ENCODE peak calls at places on chromosomes 11 and 22, in nine cellular contexts. S, L, N, W, E, V, M, P and T are unnamed samples.

GRCh38 chr11:78646564-78647185 is 72.0 kb upstream of the NARS2 start:
- DNase-seq in S (peak; percentile 62), L (peak; percentile 57), N (peak; percentile 13), W (peak; percentile 49), E (peak; percentile 26), V (peak; percentile 63), M (no peak), P (peak; percentile 86), T (no peak)

GRCh38 chr11:575324-575995 is 810 bp upstream of the PHRF1 start:
- DNase-seq in S (peak; percentile 81), L (no peak), N (no peak), W (no peak), E (no peak), V (no peak), M (no peak), P (no peak), T (no peak)

GRCh38 chr11:43315966-43316365 is 4.2 kb downstream of the API5 start:
- DNase-seq in S (no peak), L (no peak), N (no peak), W (no peak), E (no peak), V (no peak), M (no peak), P (no peak), T (no peak)

GRCh38 chr11:109062445-109062844 is 359.5 kb upstream of the C11orf87 start:
- DNase-seq in S (no peak), L (no peak), N (peak; percentile 24), W (peak; percentile 56), E (no peak), V (no peak), M (no peak), P (no peak), T (no peak)

GRCh38 chr11:78773077-78773476 is 198.4 kb upstream of the NARS2 start:
- DNase-seq in S (no peak), L (no peak), N (no peak), W (peak; percentile 46), E (no peak), V (no peak), M (no peak), P (no peak), T (no peak)

GRCh38 chr22:40361100-40361499 is 9.3 kb upstream of the SGSM3 start:
- DNase-seq in S (no peak), L (peak; percentile 16), N (no peak), W (no peak), E (no peak), V (no peak), M (no peak), P (no peak), T (no peak)

GRCh38 chr11:116855413-116855812 is 18.0 kb upstream of the APOA1 start:
- DNase-seq in S (no peak), L (no peak), N (no peak), W (no peak), E (no peak), V (no peak), M (no peak), P (no peak), T (no peak)

GRCh38 chr22:43446881-43447280 is 35.1 kb downstream of the MPPED1 start:
- DNase-seq in S (no peak), L (peak; percentile 49), N (no peak), W (no peak), E (no peak), V (no peak), M (no peak), P (no peak), T (no peak)

GRCh38 chr22:29031236-29031982 is 30.2 kb downstream of the C22orf31 start:
- DNase-seq in S (peak; percentile 79), L (peak; percentile 56), N (peak; percentile 96), W (peak; percentile 95), E (peak; percentile 27), V (no peak), M (peak; percentile 89), P (peak; percentile 90), T (no peak)

GRCh38 chr11:113796663-113797259 is 17.2 kb downstream of the CLDN25 start:
- DNase-seq in S (peak; percentile 60), L (peak; percentile 52), N (peak; percentile 48), W (peak; percentile 42), E (no peak), V (peak; percentile 62), M (peak; percentile 35), P (peak; percentile 75), T (no peak)

GRCh38 chr11:9568854-9569587 is 4.4 kb upstream of the WEE1 start:
- DNase-seq in S (peak; percentile 44), L (no peak), N (peak; percentile 98), W (peak; percentile 95), E (peak; percentile 26), V (no peak), M (peak; percentile 87), P (peak; percentile 90), T (peak; percentile 91)

GRCh38 chr11:93216511-93217121 is 18.8 kb upstream of the SLC36A4 start:
- DNase-seq in S (no peak), L (no peak), N (no peak), W (no peak), E (no peak), V (no peak), M (no peak), P (no peak), T (no peak)

GRCh38 chr11:1194231-1194976 is 28.5 kb upstream of the MUC5B start:
- DNase-seq in S (no peak), L (no peak), N (no peak), W (no peak), E (no peak), V (no peak), M (no peak), P (no peak), T (no peak)

GRCh38 chr11:45110562-45110961 is 35.9 kb upstream of the PRDM11 start:
- DNase-seq in S (peak; percentile 72), L (peak; percentile 58), N (peak; percentile 68), W (peak; percentile 77), E (no peak), V (peak; percentile 71), M (no peak), P (peak; percentile 85), T (peak; percentile 43)

GRCh38 chr11:60193687-60194433 is 11.0 kb upstream of the MS4A6A start:
- DNase-seq in S (peak; percentile 75), L (peak; percentile 31), N (peak; percentile 44), W (peak; percentile 11), E (peak; percentile 21), V (peak; percentile 54), M (no peak), P (peak; percentile 66), T (no peak)

GRCh38 chr11:72544589-72544988 is 110.3 kb upstream of the CLPB start:
- DNase-seq in S (no peak), L (no peak), N (no peak), W (no peak), E (no peak), V (no peak), M (no peak), P (no peak), T (no peak)

GRCh38 chr11:124195419-124195734 is 12.2 kb downstream of the OR10D3 start:
- DNase-seq in S (no peak), L (no peak), N (no peak), W (no peak), E (no peak), V (no peak), M (no peak), P (no peak), T (no peak)
- TF ChIP-seq CTCF in S (no peak), L (no peak), N (no peak), W (no peak), E (no peak), V (no peak), M (no peak), P (no peak), T (no peak)

GRCh38 chr11:111852103-111852502 is 19.3 kb downstream of the ALG9 start:
- DNase-seq in S (no peak), L (no peak), N (no peak), W (no peak), E (no peak), V (no peak), M (no peak), P (no peak), T (no peak)
- TF ChIP-seq CTCF in S (no peak), L (no peak), N (no peak), W (no peak), E (no peak), V (no peak), M (no peak), P (no peak), T (no peak)

DNA sequence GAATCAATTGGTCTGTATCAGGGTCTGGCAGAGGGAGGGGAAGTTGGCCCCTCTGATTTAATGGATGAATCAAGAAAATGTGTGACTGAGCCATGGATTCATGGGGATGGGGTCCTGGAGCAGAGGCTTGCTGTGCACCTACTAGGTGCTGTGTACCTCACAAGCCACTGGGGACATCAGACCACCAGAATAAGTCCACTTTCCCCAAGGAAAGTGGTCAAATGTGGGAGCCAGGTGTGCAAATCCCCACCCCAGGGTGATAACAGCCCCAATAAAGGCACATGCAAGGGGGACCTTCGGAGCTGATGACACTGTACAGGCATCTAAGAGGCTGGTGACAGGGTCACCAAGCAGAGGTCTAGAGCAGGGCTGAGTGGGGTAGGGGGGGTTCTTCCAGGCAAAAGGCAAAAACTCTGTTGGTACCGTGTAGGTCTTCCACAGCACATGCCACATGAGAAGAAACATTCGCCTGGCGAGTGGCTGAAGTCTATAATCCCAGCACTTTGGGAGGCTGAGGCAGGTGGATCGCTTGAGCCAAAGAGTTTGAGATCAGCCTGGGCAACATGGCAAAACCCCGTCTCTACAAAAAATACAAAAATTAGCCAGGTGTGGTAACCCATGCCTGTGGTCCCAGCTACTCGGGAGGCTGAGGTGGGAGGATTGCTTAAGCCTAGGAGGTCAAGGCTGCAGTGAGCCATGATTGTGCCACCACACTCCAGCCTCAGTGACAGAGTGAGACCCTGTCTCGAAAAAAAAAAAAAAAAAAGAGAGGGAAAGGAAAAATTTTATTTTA is 28.8 kb downstream of the TXN2 start:
- DNase-seq in S (no peak), L (no peak), N (no peak), W (no peak), E (no peak), V (no peak), M (no peak), P (peak; percentile 2), T (no peak)
- TF ChIP-seq CTCF in S (no peak), L (no peak), N (no peak), W (no peak), E (no peak), V (no peak), M (no peak), P (no peak), T (no peak)

GRCh38 chr22:26479792-26480610 is 3.6 kb downstream of the HPS4 start:
- DNase-seq in S (peak; percentile 35), L (no peak), N (no peak), W (no peak), E (no peak), V (no peak), M (no peak), P (no peak), T (no peak)

GRCh38 chr22:26481112-26481693 is 2.4 kb downstream of the HPS4 start:
- DNase-seq in S (no peak), L (no peak), N (no peak), W (no peak), E (no peak), V (no peak), M (no peak), P (no peak), T (no peak)

GRCh38 chr22:26479043-26479791 is 4.4 kb downstream of the HPS4 start:
- DNase-seq in S (peak; percentile 44), L (no peak), N (no peak), W (no peak), E (no peak), V (no peak), M (no peak), P (no peak), T (no peak)

GRCh38 chr22:26481694-26482093 is 1.9 kb downstream of the HPS4 start:
- DNase-seq in S (no peak), L (no peak), N (no peak), W (no peak), E (no peak), V (peak; percentile 24), M (no peak), P (no peak), T (no peak)

GRCh38 chr22:26480611-26480932 is 3.0 kb downstream of the HPS4 start:
- DNase-seq in S (no peak), L (no peak), N (no peak), W (no peak), E (no peak), V (no peak), M (no peak), P (no peak), T (no peak)
- TF ChIP-seq CTCF in S (no peak), L (no peak), N (no peak), W (no peak), E (no peak), V (no peak), M (no peak), P (no peak), T (no peak)